ENCODE peak calls at places on chromosomes 11 and 22, in seven cellular contexts. X is GM23248, P is uterus, U is thoracic aorta, Q is GM23338, H is aorta, L is Karpas-422. K is an unnamed sample. For H3K4me1, the result is how much of the 10 kb centered on the place peaks cover.

GRCh38 chr11:86799680-86800075 is 664 bp upstream of the PRSS23 start:
- DNase-seq in P (no peak), Q (peak), L (no peak), U (no peak), H (no peak), X (no peak), K (no peak)

GRCh38 chr11:78424334-78425270 is 7.0 kb upstream of the GAB2 start:
- DNase-seq in H (no peak), L (no peak), X (peak), U (no peak), P (no peak), Q (peak), K (no peak)

GRCh38 chr11:63945482-63946163 is 6.8 kb downstream of the NAA40 start:
- DNase-seq in X (peak), L (peak), Q (peak), U (peak), P (peak), H (peak), K (no peak)

GRCh38 chr11:111557425-111558111 is 17.0 kb downstream of the LAYN start:
- DNase-seq in Q (no peak), U (no peak), P (no peak), H (no peak), L (no peak), X (peak), K (no peak)

GRCh38 chr22:44406581-44407403 is 91.2 kb downstream of the RTL6 start:
- DNase-seq in P (no peak), X (no peak), H (peak), U (no peak), Q (peak), L (no peak), K (no peak)

GRCh38 chr11:102494216-102494615 is 36.3 kb downstream of the MMP7 start:
- DNase-seq in L (no peak), H (no peak), X (peak), U (no peak), Q (no peak), P (no peak), K (no peak)

GRCh38 chr11:119892311-119892808 is 163.4 kb upstream of the NECTIN1 start:
- DNase-seq in U (no peak), P (no peak), H (no peak), X (no peak), L (no peak), Q (no peak), K (no peak)

GRCh38 chr11:39569784-39570183 is 1889.7 kb downstream of the LRRC4C start:
- DNase-seq in Q (no peak), H (no peak), L (no peak), X (no peak), P (no peak), U (no peak), K (no peak)

GRCh38 chr11:72475359-72475758 is 41.0 kb upstream of the CLPB start:
- DNase-seq in P (no peak), L (peak), X (peak), Q (no peak), U (no peak), H (no peak), K (no peak)

GRCh38 chr11:57290288-57290687 is 34.5 kb downstream of the TNKS1BP1 start:
- DNase-seq in L (no peak), U (no peak), Q (no peak), H (no peak), X (peak), P (no peak), K (no peak)

GRCh38 chr11:128047026-128047425 is 540.3 kb downstream of the ETS1 start:
- DNase-seq in P (no peak), H (no peak), L (no peak), Q (no peak), X (peak), U (no peak), K (no peak)

GRCh38 chr22:19036523-19037273 is 85.5 kb downstream of the DGCR2 start:
- DNase-seq in P (no peak), X (no peak), H (peak), U (no peak), L (no peak), Q (peak), K (no peak)

GRCh38 chr11:442611-443081 is 835 bp upstream of the ANO9 start:
- DNase-seq in X (no peak), U (no peak), Q (no peak), L (no peak), P (no peak), H (peak), K (no peak)

GRCh38 chr11:93340223-93340622 is 9.7 kb downstream of the DEUP1 start:
- DNase-seq in Q (no peak), U (no peak), H (no peak), L (peak), P (no peak), X (no peak), K (no peak)

GRCh38 chr11:133082453-133082781 is 449.9 kb downstream of the OPCML start:
- DNase-seq in P (no peak), X (no peak), Q (peak), L (no peak), U (peak), H (no peak), K (no peak)

GRCh38 chr22:16955678-16956210 is 52.3 kb downstream of the GAB4 start:
- DNase-seq in Q (no peak), X (no peak), P (no peak), H (no peak), U (no peak), L (no peak), K (no peak)

GRCh38 chr22:21726650-21727049 is 8.9 kb downstream of the YPEL1 start:
- DNase-seq in P (no peak), X (no peak), L (peak), U (no peak), Q (peak), H (no peak), K (peak)

GRCh38 chr11:76284161-76284560 is 77.9 kb upstream of the WNT11 start:
- DNase-seq in P (no peak), H (no peak), Q (peak), X (no peak), L (no peak), U (no peak), K (no peak)

GRCh38 chr11:96219981-96220623 is 122.9 kb downstream of the MAML2 start:
- DNase-seq in X (peak), Q (peak), L (no peak), P (no peak), H (no peak), U (no peak), K (no peak)

GRCh38 chr11:1862588-1863351 is 9.9 kb downstream of the LSP1 start:
- DNase-seq in L (no peak), H (peak), P (no peak), U (no peak), X (peak), Q (no peak), K (no peak)

DNA sequence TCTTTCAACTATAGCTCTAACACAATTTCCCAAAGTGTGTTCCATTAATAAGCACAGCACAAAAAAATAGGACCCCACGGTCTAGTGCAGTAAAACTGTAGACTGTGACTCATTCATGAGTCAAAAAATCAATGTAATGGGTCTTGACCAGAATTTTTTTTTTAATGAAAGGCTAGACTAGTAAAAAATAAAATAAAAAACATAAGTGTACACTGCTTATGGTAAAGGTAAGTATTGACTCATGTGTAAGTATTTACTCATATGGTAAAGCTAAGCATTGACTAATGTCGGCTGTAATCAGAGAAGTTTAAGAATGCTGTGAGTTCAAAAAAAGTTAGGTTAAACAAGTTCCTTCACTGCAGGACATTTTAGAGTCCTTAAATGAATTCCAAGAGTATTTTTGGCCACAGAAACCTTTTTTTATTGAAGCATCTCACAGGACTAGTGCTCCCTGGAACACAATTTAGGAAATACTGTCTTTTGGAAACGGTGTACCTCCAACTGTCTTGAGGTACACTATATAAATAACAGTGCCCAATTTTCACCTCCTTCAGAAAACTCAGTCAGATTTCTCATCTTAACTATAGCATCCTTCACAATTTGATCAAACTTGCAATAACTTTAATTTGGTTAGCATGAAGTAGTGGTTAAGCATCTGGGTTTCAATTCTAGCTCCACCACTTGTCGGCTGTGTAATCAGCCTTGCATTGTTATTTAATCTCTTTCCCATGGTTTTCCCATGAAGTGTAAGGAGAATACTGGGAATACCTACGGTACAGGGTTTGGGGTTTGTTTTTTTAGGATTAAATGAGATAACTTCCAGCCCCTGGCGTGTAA is 2.1 kb downstream of the CCDC73 start:
- DNase-seq in Q (no peak), X (no peak), P (no peak), L (peak), H (no peak), U (no peak), K (no peak)
- H3K4me3 ChIP-seq in Q (peak), X (peak), P (no peak), L (peak), H (no peak), U (peak), K (no peak)

GRCh38 chr11:116955949-116956348 is 118.5 kb upstream of the APOA1 start:
- DNase-seq in U (no peak), Q (peak), H (no peak), X (no peak), L (no peak), P (peak), K (no peak)
- H3K27ac ChIP-seq in U (no peak), Q (peak), H (no peak), X (no peak), L (no peak), P (no peak), K (no peak)

DNA sequence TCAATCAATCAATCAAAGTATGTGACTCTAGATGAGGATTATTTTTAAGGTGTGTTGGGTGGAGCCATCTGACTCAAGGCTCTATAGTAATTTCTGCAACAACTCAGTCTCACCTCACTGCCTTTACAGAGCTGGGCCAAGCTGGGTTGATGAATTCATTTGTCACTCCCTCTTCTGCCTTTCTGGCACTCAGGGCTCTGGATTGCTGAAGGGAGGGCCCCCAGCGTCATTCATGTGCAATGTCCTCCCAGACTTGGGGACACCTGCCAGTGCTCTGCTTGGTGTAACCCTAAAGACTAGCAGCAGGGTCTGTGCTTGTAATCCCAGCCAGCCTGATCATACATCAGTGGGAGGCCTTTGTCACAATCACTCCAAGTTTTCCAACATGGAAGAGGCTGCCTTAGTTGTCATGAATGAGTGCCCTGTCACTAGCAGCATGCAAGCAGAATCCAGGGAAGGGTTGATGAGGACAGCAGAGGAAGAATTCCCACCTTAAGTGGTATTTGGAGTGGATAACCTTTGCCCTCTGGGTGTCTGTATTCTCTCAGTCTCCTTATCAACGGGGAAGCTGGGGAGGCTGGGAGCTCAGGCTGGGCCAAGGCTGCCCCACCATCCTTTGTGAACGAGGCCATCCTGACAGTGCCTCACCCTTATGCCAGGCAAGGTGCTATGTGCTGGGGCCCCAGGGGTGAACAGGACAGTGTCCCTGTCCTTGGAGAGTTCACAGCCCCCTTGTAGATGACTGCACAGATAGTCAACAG is 2.0 kb upstream of the TP53I11 start:
- DNase-seq in Q (no peak), U (no peak), L (no peak), X (no peak), P (no peak), H (no peak), K (no peak)
- H3K4me1 ChIP-seq in Q (half or more), U (under half), L (under half), X (under half), P (under half), H (under half), K (under half)

GRCh38 chr22:46084943-46085830 is 65.1 kb upstream of the PPARA start:
- DNase-seq in P (peak), L (no peak), Q (no peak), U (peak), X (peak), H (peak), K (no peak)
- H3K4me3 ChIP-seq in P (peak), L (no peak), Q (no peak), U (peak), X (peak), H (no peak), K (no peak)

DNA sequence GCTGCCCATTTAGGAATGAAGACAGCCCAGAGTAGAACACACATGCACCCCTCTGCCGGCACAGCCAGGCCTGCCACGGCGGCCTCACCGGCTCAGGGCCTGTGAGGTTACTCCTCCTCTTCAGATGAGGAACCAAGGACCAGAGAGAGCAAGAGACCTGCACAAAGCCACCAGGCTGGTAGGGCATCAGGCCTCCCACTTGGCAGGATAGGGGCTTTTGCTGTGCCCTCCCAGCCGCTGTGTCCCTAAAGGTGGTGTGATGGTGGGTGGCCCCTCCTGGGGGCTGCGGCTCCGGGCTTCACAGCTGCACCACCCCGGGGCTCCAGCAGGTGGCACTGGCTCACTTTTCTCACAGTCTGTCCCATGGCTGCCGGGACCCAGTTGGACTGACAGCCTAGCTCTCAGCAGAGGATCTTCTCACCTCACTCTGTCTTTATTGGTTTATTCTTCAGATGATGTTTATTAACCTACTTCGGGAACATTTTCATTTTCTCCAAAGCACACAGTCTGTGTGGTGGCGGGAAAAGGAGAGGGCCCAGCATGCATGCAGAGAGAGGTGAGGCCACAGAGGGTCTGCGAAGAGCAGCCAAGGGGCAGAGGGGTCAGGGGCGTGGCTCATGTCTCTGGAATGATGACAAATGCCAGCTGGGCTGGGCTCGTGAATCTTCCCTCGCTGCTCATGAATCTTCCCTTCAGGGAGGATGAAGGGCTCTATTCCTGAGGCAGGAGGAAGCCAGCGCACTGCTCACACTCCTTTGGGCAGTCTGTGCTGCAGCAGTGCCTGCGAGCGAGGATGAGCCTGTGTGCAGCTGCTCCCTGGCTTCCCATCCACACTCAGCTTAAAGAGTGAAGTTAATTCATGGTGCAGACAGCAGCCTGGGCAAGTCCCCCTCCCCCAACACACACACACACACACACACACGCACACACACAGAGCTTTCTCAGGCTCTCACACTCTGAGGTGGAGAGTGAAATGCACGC is 101.1 kb upstream of the PITPNB start:
- DNase-seq in U (no peak), L (peak), Q (peak), P (peak), H (peak), X (peak), K (peak)
- H3K27ac ChIP-seq in U (no peak), L (no peak), Q (no peak), P (peak), H (no peak), X (no peak), K (no peak)

GRCh38 chr11:9573775-9574555 is 495 bp downstream of the WEE1 start:
- DNase-seq in U (no peak), H (peak), P (peak), X (peak), Q (no peak), L (peak), K (no peak)

GRCh38 chr11:9574556-9574805 is 1.0 kb downstream of the WEE1 start:
- DNase-seq in L (no peak), Q (peak), X (no peak), P (peak), H (peak), U (no peak), K (peak)

GRCh38 chr11:9574806-9575530 is 1.5 kb downstream of the WEE1 start:
- DNase-seq in P (peak), H (no peak), Q (peak), L (peak), U (no peak), X (peak), K (no peak)

GRCh38 chr11:9571766-9572120 is 1.7 kb upstream of the WEE1 start:
- DNase-seq in H (no peak), X (no peak), L (peak), U (no peak), Q (no peak), P (no peak), K (no peak)

DNA sequence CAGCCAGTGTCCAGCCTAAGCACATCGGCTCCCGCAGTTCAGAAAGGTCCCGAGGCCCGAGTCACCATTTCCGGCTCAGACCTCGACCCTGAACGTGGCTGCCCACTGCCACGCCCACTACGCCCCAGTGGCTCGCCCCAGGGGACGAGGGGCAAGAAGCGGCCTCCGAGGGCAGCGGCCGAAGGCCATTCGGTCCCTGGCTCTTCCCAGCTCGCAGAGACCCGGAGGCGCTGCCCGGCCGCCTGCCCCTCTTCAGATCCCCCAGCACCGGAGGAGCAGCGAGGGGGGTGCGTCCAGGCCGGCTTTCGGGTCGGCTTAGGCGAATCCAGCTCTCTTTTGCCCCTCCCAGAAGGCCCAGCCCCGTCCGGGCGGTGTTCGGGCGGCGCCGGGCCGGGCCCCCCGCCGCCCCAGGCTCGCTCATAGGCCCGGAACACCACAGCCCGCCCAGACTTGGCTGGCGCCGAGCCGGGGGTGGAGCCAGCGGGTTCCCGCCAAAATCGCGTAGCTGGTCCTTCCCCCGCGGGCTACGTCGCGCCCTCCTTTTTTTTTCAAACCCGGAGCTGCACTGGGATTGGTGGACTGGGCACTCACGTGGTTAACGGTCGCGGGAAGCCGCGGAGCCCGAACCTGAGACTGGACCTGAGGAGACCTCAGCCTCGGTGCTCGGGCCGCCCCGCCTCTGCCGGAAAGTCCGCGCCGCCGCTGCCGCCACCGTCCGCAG is at the start of gene WEE1:
- DNase-seq in Q (peak), H (peak), L (peak), X (peak), P (peak), U (peak), K (peak)
- H3K4me1 ChIP-seq in Q (under half), H (under half), L (half or more), X (under half), P (under half), U (under half), K (under half)

K was measured in CD8-positive, alpha-beta T cell.